ENCODE peak calls at places on chromosomes 7 and 10, in six cellular contexts. V is CD8-positive, alpha-beta T cell; P is fibroblast of lung; E is PC-3; F is GM23248; A is spleen. L is an unnamed sample.
A peak's percentile ranks its signal among the peaks of the same experiment; 100 is the strongest.

GRCh38 chr10:47305566-47305965 is 5.6 kb downstream of the GDF10 start:
- DNase-seq in A (no peak), E (no peak), P (no peak), F (no peak), V (no peak), L (no peak)

GRCh38 chr10:28719789-28720436 is 42.6 kb downstream of the BAMBI start:
- DNase-seq in A (no peak), V (no peak), F (peak; percentile 4), P (peak; percentile 64), E (peak; percentile 55), L (no peak)

GRCh38 chr10:119616879-119617580 is 20.3 kb upstream of the TIAL1 start:
- DNase-seq in F (peak; percentile 62), V (no peak), E (no peak), A (peak; percentile 55), P (no peak), L (no peak)

GRCh38 chr7:27095897-27096755 is at the start of gene HOXA1:
- DNase-seq in F (peak; percentile 98), P (peak; percentile 93), A (peak; percentile 95), V (peak; percentile 74), E (peak; percentile 94), L (peak; percentile 95)

GRCh38 chr10:22002531-22003110 is 909 bp downstream of the DNAJC1 start:
- DNase-seq in E (peak; percentile 27), A (no peak), P (peak; percentile 69), F (peak; percentile 78), V (peak; percentile 50), L (peak; percentile 54)

GRCh38 chr7:18221377-18222290 is 194.0 kb upstream of the PRPS1L1 start:
- DNase-seq in F (peak; percentile 20), P (peak; percentile 65), E (no peak), A (no peak), V (no peak), L (no peak)

GRCh38 chr7:137975223-137975622 is 26.7 kb downstream of the CREB3L2 start:
- DNase-seq in V (no peak), F (peak; percentile 92), P (peak; percentile 86), E (no peak), A (no peak), L (no peak)

GRCh38 chr10:96124230-96125141 is 5.6 kb upstream of the ZNF518A start:
- DNase-seq in F (peak; percentile 41), V (no peak), E (no peak), P (peak; percentile 23), A (peak; percentile 77), L (no peak)

GRCh38 chr7:34222316-34222715 is 317.0 kb downstream of the BMPER start:
- DNase-seq in V (no peak), P (no peak), F (no peak), E (no peak), A (no peak), L (no peak)

GRCh38 chr10:28920091-28920490 is 242.8 kb downstream of the BAMBI start:
- DNase-seq in E (no peak), F (no peak), A (no peak), P (no peak), V (no peak), L (no peak)

GRCh38 chr10:17617031-17617911 is at the start of gene HACD1:
- DNase-seq in P (peak; percentile 72), V (peak; percentile 58), F (peak; percentile 87), E (peak; percentile 54), A (peak; percentile 86), L (peak; percentile 87)

GRCh38 chr7:43686991-43687390 is 42.3 kb downstream of the COA1 start:
- DNase-seq in E (no peak), A (no peak), F (no peak), P (peak; percentile 56), V (no peak), L (no peak)

GRCh38 chr7:122588621-122589020 is 110.3 kb downstream of the RNF133 start:
- DNase-seq in P (peak; percentile 14), V (no peak), F (peak; percentile 8), E (peak; percentile 69), A (no peak), L (no peak)

GRCh38 chr10:114779803-114780609 is 41.6 kb upstream of the FHIP2A start:
- DNase-seq in A (no peak), P (peak; percentile 91), F (peak; percentile 72), E (peak; percentile 91), V (no peak), L (peak; percentile 64)

GRCh38 chr10:105189464-105189800 is 548.3 kb downstream of the SORCS3 start:
- DNase-seq in V (no peak), A (no peak), E (no peak), P (peak; percentile 84), F (peak; percentile 39), L (no peak)

DNA sequence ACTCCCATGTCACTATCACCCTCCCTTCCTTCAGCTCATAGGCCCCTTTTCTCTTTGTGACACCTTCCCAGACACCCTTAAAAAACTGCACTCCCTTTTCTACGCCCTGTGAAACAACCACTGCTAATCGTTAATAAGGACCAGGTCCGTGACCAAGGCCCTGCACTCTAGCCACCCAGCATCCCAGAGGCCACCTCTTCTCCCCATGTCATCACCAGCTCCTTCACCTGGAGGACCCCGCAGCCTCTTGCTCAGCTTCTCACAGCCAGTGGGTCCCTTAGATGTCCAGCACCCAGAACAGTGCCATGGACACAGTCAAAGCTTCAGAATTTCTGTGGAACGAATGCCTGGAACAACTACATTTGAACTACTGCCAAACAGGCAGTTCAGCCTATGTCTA is 2.3 kb downstream of the PARD3 start:
- DNase-seq in F (no peak), E (no peak), P (no peak), A (peak; percentile 24), V (no peak), L (no peak)
- H3K27ac ChIP-seq in F (no peak overlapping the region), E (no peak overlapping the region), P (no peak overlapping the region), A (no peak overlapping the region), V (no peak overlapping the region), L (no peak overlapping the region)

GRCh38 chr10:38119038-38119437 is 24.9 kb downstream of the ZNF37A start:
- DNase-seq in A (no peak), P (no peak), V (no peak), E (no peak), F (no peak), L (no peak)

GRCh38 chr10:38118072-38118807 is 24.1 kb downstream of the ZNF37A start:
- DNase-seq in P (peak; percentile 30), F (peak; percentile 43), V (no peak), E (peak; percentile 6), A (no peak), L (peak; percentile 15)
- H3K9me3 ChIP-seq in P (peaks cover 5% of the 10 kb centered on the region), F (peaks cover 28% of the 10 kb centered on the region), V (peaks cover 73% of the 10 kb centered on the region), E (peaks cover 92% of the 10 kb centered on the region), A (peaks cover 100% of the 10 kb centered on the region), L (peaks cover 7% of the 10 kb centered on the region)

GRCh38 chr10:125085281-125085680 is 75.1 kb downstream of the CTBP2 start:
- DNase-seq in V (no peak), F (no peak), E (no peak), P (no peak), A (peak; percentile 13), L (no peak)

GRCh38 chr10:125081931-125082330 is 78.4 kb downstream of the CTBP2 start:
- DNase-seq in E (no peak), P (no peak), F (no peak), A (peak; percentile 67), V (no peak), L (no peak)

GRCh38 chr10:125084191-125085186 is 75.9 kb downstream of the CTBP2 start:
- DNase-seq in A (peak; percentile 85), P (peak; percentile 95), F (peak; percentile 90), E (peak; percentile 87), V (no peak), L (peak; percentile 91)

GRCh38 chr10:125082881-125083575 is 77.3 kb downstream of the CTBP2 start:
- DNase-seq in P (no peak), E (no peak), F (no peak), A (peak; percentile 49), V (no peak), L (no peak)

DNA sequence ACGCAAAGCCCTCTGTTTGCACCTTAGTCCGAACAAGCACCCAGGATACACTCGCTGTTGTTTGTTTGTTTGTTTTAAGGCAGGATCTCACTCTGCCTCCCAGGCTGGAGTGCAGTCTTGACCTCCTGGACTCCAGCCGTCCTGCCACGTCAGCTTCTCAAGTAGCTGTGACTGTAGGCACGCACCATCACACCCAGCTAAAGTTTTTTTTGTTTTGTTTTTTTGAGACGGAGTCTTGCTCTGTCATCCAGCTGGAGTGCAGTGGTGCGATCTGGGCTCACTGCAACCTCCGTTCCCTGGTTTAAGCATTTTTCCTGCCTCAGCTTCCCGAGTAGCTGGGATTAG is 76.8 kb downstream of the CTBP2 start:
- DNase-seq in F (peak; percentile 70), E (no peak), V (no peak), A (peak; percentile 44), P (peak; percentile 85), L (peak; percentile 77)
- H3K4me1 ChIP-seq in F (peaks cover 22% of the 10 kb centered on the region), E (peaks cover 28% of the 10 kb centered on the region), V (no peaks in the 10 kb centered on the region), A (peaks cover 4% of the 10 kb centered on the region), P (peaks cover 27% of the 10 kb centered on the region), L (peaks cover 43% of the 10 kb centered on the region)

DNA sequence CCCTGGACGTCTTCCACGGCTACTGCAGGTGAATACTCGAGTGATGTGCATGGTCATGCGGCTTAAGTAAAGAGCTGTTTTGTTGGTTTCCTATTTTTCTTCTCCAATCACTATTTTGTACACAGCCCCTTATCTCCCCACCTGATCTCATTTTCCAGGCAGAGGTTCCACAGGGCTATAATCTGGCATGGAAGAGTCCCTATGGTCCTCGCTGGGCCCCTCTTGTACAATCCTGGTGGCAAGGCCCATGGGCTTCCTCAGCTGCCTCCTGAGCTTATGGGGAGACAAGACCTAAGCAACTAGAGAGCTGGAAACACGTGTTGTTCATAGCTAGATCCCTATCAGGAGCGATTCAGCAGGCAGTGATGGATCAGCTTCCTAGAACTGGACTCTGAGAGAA is 181.3 kb upstream of the ADO start:
- DNase-seq in P (no peak), F (no peak), E (no peak), A (no peak), V (no peak), L (no peak)
- H3K27ac ChIP-seq in P (no peak overlapping the region), F (no peak overlapping the region), E (no peak overlapping the region), A (no peak overlapping the region), V (no peak overlapping the region), L (no peak overlapping the region)

DNA sequence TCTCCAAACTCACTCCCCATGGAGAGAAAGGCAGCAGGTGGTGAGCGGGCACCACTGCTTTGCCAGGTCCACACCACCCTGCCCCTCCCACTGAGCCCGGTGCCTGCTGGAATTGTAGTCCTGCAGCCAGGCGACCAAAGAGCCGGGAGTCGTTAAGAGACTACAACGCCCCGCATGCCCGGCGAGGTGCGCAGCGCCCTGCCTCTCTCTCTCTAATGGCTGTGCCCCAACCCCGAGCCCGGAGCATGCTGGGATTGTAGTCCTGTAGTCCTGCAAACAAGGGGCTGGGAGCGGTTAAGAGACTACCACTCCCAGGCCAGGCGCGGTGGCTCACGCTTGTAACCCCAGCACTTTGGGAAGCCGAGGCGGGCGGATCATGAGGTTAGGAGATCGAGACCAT is 8.1 kb upstream of the ZNF727 start:
- DNase-seq in F (no peak), P (no peak), E (no peak), A (no peak), V (no peak), L (no peak)
- H3K9me3 ChIP-seq in F (no peaks in the 10 kb centered on the region), P (peaks cover 2% of the 10 kb centered on the region), E (peaks cover 4% of the 10 kb centered on the region), A (peaks cover 100% of the 10 kb centered on the region), V (no peaks in the 10 kb centered on the region), L (peaks cover 2% of the 10 kb centered on the region)

GRCh38 chr10:79404231-79404609 is 41.2 kb downstream of the ZCCHC24 start:
- DNase-seq in F (peak; percentile 88), A (peak; percentile 72), V (no peak), P (peak; percentile 82), E (peak; percentile 81), L (no peak)

GRCh38 chr10:79403441-79404230 is 41.8 kb downstream of the ZCCHC24 start:
- DNase-seq in F (no peak), V (no peak), P (peak; percentile 62), A (peak; percentile 83), E (peak; percentile 82), L (peak; percentile 69)

GRCh38 chr10:79402951-79403350 is 42.5 kb downstream of the ZCCHC24 start:
- DNase-seq in A (peak; percentile 47), P (no peak), E (peak; percentile 77), F (no peak), V (no peak), L (no peak)

GRCh38 chr10:79401015-79401921 is 44.2 kb downstream of the ZCCHC24 start:
- DNase-seq in A (peak; percentile 87), P (peak; percentile 58), F (peak; percentile 87), V (no peak), E (no peak), L (no peak)

GRCh38 chr10:79402625-79402946 is 42.8 kb downstream of the ZCCHC24 start:
- DNase-seq in F (no peak), V (no peak), P (no peak), A (no peak), E (no peak), L (no peak)
- H3K4me1 ChIP-seq in F (peaks cover 83% of the 10 kb centered on the region), V (no peaks in the 10 kb centered on the region), P (peaks cover 74% of the 10 kb centered on the region), A (peaks cover 63% of the 10 kb centered on the region), E (peaks cover 28% of the 10 kb centered on the region), L (peaks cover 90% of the 10 kb centered on the region)